ENCODE peak calls at places on chromosomes 4 and X, in six cellular contexts. G is Panc1, E is GM23338, I is SK-N-SH, R is A549, C is HCT116. N is an unnamed sample.

GRCh38 chr4:4704267-4704666 is 155.2 kb upstream of the MSX1 start:
- DNase-seq in G (no peak), E (no peak), I (no peak), R (no peak), C (no peak), N (peak)

GRCh38 chr4:90127706-90128345 is 632 bp downstream of the CCSER1 start:
- DNase-seq in G (no peak), E (peak), I (peak), R (no peak), C (no peak), N (no peak)

GRCh38 chrX:39814391-39814790 is 283.4 kb downstream of the BCOR start:
- DNase-seq in G (no peak), E (peak), I (no peak), R (peak), C (peak), N (peak)

GRCh38 chr4:57061395-57061794 is 48.8 kb downstream of the IGFBP7 start:
- DNase-seq in G (no peak), E (no peak), I (no peak), R (no peak), C (no peak), N (no peak)

GRCh38 chr4:166087569-166087968 is 214.5 kb downstream of the TLL1 start:
- DNase-seq in G (no peak), E (no peak), I (no peak), R (no peak), C (no peak), N (no peak)

GRCh38 chrX:130999360-130999759 is 58.8 kb upstream of the ARHGAP36 start:
- DNase-seq in G (no peak), E (no peak), I (no peak), R (no peak), C (no peak), N (no peak)

GRCh38 chr4:16225996-16226815 is at the start of gene TAPT1:
- DNase-seq in G (no peak), E (peak), I (peak), R (peak), C (no peak), N (no peak)

GRCh38 chrX:63673896-63674295 is 111.1 kb downstream of the ARHGEF9 start:
- DNase-seq in G (no peak), E (no peak), I (no peak), R (no peak), C (no peak), N (no peak)

GRCh38 chr4:120963449-120963848 is 40.9 kb upstream of the PRDM5 start:
- DNase-seq in G (no peak), E (no peak), I (no peak), R (no peak), C (no peak), N (no peak)

GRCh38 chr4:113958766-113959540 is 20.5 kb downstream of the ARSJ start:
- DNase-seq in G (peak), E (no peak), I (no peak), R (peak), C (peak), N (no peak)

GRCh38 chrX:40172169-40172979 is 74.6 kb upstream of the BCOR start:
- DNase-seq in G (no peak), E (peak), I (no peak), R (no peak), C (no peak), N (no peak)

GRCh38 chr4:89308161-89308500 is 531 bp upstream of the GPRIN3 start:
- DNase-seq in G (no peak), E (no peak), I (no peak), R (no peak), C (no peak), N (no peak)

GRCh38 chr4:17055788-17056187 is 157.3 kb upstream of the LDB2 start:
- DNase-seq in G (no peak), E (no peak), I (no peak), R (no peak), C (no peak), N (no peak)

GRCh38 chr4:47716017-47716416 is 121.8 kb downstream of the CORIN start:
- DNase-seq in G (no peak), E (no peak), I (no peak), R (peak), C (no peak), N (no peak)

GRCh38 chr4:138199568-138200235 is 42.4 kb downstream of the SLC7A11 start:
- DNase-seq in G (peak), E (peak), I (no peak), R (peak), C (peak), N (no peak)

GRCh38 chr4:39045791-39046221 is 13.6 kb upstream of the TMEM156 start:
- DNase-seq in G (no peak), E (no peak), I (peak), R (peak), C (no peak), N (no peak)

GRCh38 chr4:151801547-151802516 is 41.0 kb upstream of the GATB start:
- DNase-seq in G (peak), E (peak), I (peak), R (peak), C (peak), N (peak)

DNA sequence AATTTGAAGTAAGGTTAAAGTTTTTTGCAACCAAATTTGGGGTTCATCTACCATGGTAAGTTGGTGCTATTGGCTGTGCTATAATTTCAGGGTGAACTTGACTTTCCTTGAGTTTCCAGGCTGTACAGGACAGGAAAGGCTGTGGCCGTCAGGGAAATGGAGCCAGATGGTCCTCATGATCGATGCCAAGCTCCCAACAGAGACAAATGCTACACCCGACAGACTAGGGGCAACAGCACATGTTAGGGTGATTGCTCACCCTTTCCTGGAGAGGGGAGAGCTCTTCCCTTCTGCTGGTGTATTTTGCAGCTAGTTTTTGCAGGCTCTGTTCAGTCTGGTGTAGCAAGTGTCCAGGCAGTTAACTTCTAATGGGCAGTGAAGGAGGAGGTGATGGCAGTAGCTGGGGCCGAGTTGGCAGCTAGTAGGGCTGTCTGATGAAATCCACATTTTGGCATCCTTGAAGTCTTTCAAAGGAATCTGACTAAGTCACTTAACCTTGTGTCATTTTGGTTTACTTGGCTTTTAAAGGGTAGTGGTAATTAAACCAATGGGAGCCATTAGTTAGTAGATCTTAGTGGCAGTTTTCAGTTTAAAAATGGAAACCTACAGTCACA is 47.8 kb downstream of the GAB1 start:
- DNase-seq in G (no peak), E (no peak), I (no peak), R (no peak), C (no peak), N (no peak)
- TF ChIP-seq REST in G (no peak), E (no peak), I (no peak), R (no peak), C (no peak), N (no peak)

DNA sequence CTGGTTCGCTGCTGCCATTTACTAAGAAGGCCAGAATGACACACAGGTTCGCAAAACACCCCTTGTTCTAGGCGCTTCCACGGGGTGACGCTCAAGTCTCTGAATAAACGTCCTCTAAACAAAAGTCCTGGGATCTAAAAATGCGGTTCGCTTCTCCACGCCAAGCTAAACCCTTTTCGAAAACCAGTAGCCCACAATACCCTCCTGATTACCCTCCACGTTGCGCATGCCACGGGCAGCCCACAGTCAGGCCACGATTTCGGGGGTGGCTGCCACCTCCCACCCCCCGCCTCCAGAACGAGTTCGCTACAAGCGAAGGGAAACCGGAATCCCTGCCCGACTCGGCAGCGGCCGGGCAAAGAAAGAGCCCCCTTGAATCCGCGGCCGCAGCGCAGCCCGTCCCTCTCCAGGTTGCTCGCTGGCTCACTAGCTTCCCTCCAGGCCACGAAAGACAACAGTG is 423 bp downstream of the RPL39 start:
- DNase-seq in G (no peak), E (no peak), I (peak), R (peak), C (no peak), N (no peak)
- TF ChIP-seq REST in G (no peak), E (no peak), I (no peak), R (no peak), C (no peak), N (no peak)

DNA sequence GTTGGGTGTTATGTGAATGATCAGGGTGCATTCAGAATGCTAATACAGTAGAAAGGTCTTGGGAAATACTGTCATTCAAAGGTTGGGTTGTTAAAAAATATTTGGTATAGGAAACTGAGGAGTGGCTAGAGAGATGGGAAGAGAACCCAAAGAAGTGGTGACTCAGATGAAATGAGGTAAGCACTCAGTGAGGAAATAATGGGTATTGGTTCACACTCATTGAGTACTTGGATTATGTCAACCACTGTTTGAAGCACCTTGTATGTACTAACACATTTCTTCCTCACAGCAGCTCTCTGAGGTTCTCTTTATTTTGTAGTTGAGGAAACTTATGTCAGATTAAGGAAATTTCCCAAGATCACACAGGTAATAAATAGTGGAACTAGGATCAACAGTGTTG is 40.8 kb upstream of the NUDT6 start:
- DNase-seq in G (no peak), E (no peak), I (no peak), R (no peak), C (no peak), N (peak)
- TF ChIP-seq REST in G (no peak), E (no peak), I (no peak), R (no peak), C (no peak), N (no peak)

DNA sequence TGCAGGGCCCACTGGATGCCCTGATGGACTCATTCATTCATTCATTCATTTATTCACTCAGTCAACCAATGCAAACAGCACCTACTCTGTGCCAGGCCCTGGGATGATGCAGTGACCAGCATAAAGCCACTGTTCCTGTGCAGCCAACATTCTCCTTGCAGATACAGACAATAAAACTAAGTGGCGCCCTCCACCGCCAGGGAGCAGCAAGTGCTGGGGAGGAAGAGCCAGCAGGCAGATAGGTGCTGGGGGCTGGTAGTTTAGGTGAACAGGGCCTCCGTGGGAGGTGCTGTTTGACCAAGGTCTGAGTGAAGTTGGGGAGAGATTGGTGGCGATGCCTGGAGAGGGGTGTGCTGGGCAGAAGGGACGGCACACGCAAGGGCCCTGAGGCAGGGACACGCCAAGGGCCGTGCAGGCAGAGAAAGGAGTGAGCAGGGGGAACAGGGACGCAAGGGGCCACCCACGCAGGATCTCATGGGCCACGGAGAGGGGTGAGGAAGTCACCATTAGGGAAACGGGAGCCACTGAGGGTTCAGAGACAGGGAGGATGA is 65.5 kb downstream of the WFS1 start:
- DNase-seq in G (no peak), E (peak), I (no peak), R (no peak), C (no peak), N (no peak)
- TF ChIP-seq REST in G (no peak), E (no peak), I (no peak), R (no peak), C (no peak), N (no peak)

DNA sequence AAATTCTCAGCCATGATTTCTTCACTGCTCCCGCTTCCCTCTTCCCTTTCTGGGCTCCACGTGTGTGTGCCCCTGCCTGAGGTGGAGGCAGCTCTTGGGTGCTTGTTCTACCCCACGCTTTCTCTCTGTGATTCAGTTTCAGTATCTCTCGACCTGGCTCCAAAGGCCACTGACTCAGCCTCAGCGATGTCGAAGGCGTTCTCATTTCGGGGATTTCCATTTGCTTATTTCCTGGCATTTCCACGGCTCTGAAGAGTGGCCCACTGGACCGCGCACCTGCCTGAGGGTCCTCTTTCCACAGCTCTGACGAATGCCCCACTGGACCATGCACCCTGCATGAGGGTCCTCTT is 52.4 kb downstream of the GAK start:
- DNase-seq in G (no peak), E (no peak), I (no peak), R (no peak), C (no peak), N (no peak)
- TF ChIP-seq REST in G (no peak), E (no peak), I (no peak), R (no peak), C (no peak), N (no peak)

DNA sequence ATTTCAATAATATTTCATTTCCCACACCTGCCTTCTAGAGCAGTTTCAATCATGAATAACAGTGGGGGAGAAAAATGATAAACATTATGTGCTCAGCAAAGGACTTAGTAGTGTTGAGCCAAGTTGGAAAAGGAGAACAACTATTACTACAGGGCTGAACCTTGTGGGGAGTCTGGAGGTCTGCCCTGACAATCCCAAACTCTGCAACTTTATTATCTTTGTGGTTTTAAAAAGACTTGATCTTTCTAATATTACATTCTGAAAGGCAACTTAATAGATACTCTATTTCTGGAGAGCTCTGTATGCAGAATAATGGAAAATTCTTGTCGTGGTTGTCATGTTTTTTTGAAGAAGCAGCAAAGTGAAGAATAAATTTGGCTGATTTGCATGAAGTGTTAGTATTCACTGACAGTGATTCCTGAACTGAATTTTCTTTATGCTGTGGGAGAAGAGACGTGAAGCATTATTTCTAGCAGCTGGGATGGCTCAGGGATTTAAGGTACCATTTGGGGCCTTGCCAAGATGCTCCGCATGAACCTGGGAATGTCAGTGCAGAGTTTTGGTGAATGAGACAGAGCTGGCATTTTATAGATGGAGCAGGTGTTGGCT is 116.2 kb downstream of the SPCS3 start:
- DNase-seq in G (no peak), E (no peak), I (no peak), R (no peak), C (no peak), N (no peak)
- TF ChIP-seq REST in G (no peak), E (no peak), I (no peak), R (no peak), C (no peak), N (no peak)

GRCh38 chr4:172887959-172888358 is 280.7 kb upstream of the GALNT7 start:
- DNase-seq in G (no peak), E (no peak), I (no peak), R (no peak), C (no peak), N (no peak)
- TF ChIP-seq REST in G (no peak), E (no peak), I (no peak), R (no peak), C (no peak), N (no peak)

GRCh38 chr4:140223056-140223810 is 69.2 kb upstream of the MAML3 start:
- DNase-seq in G (no peak), E (no peak), I (no peak), R (no peak), C (peak), N (no peak)
- TF ChIP-seq REST in G (no peak), E (no peak), I (no peak), R (no peak), C (no peak), N (no peak)